ENCODE peak calls at places on chromosome 22, in five cellular contexts. F, O, N, G and P are unnamed samples.

GRCh38 chr22:17672417-17672991 is 33.9 kb downstream of the BCL2L13 start:
- DNase-seq in F (no peak), G (no peak), O (no peak), N (no peak), P (no peak)

GRCh38 chr22:23396362-23397007 is 183.6 kb downstream of the IGLL1 start:
- DNase-seq in F (peak), O (no peak), N (no peak), G (no peak), P (no peak)

GRCh38 chr22:20750461-20751184 is 23.3 kb upstream of the SERPIND1 start:
- DNase-seq in G (no peak), N (peak), F (peak), O (peak), P (no peak)

GRCh38 chr22:24156146-24156914 is 25.0 kb upstream of the SUSD2 start:
- DNase-seq in O (no peak), G (peak), F (no peak), N (peak), P (peak)

GRCh38 chr22:29702931-29703594 is 16.7 kb upstream of the CABP7 start:
- DNase-seq in F (no peak), G (no peak), N (peak), O (no peak), P (no peak)

GRCh38 chr22:45925811-45926351 is 51.1 kb downstream of the WNT7B start:
- DNase-seq in O (no peak), G (no peak), F (no peak), N (no peak), P (no peak)

GRCh38 chr22:39221999-39222686 is 22.6 kb downstream of the PDGFB start:
- DNase-seq in N (no peak), G (no peak), O (no peak), F (peak), P (no peak)

GRCh38 chr22:39220897-39221850 is 23.6 kb downstream of the PDGFB start:
- DNase-seq in O (no peak), F (peak), G (no peak), N (no peak), P (no peak)

GRCh38 chr22:48405741-48406140 is 1421.9 kb downstream of the BRD1 start:
- DNase-seq in G (no peak), F (no peak), N (no peak), O (no peak), P (no peak)

GRCh38 chr22:29258407-29259252 is 9.2 kb downstream of the RHBDD3 start:
- DNase-seq in F (no peak), O (no peak), N (no peak), G (no peak), P (no peak)

GRCh38 chr22:28112548-28113043 is 193.5 kb upstream of the PITPNB start:
- DNase-seq in N (peak), O (peak), G (no peak), F (no peak), P (no peak)

GRCh38 chr22:37249946-37250345 is 5.9 kb upstream of the RAC2 start:
- DNase-seq in O (no peak), N (no peak), F (peak), G (no peak), P (no peak)

GRCh38 chr22:20001082-20001638 is 15.5 kb downstream of the ARVCF start:
- DNase-seq in F (peak), O (no peak), N (peak), G (no peak), P (no peak)

GRCh38 chr22:49307071-49307830 is 520.4 kb downstream of the BRD1 start:
- DNase-seq in O (no peak), N (no peak), G (no peak), F (peak), P (no peak)

GRCh38 chr22:19959587-19960490 is 18.2 kb upstream of the TXNRD2 start:
- DNase-seq in N (no peak), O (peak), F (no peak), G (no peak), P (no peak)

GRCh38 chr22:40792451-40792850 is 26.7 kb downstream of the SLC25A17 start:
- DNase-seq in O (no peak), F (no peak), G (no peak), N (no peak), P (no peak)

GRCh38 chr22:31637938-31638618 is 23.9 kb downstream of the PISD start:
- DNase-seq in O (no peak), N (peak), G (no peak), F (peak), P (no peak)

GRCh38 chr22:22759889-22760546 is 115.6 kb downstream of the GGTLC2 start:
- DNase-seq in F (no peak), G (no peak), O (no peak), N (no peak), P (no peak)

GRCh38 chr22:26182723-26183122 is 13.5 kb downstream of the SEZ6L start:
- DNase-seq in O (no peak), N (no peak), F (no peak), G (no peak), P (no peak)

GRCh38 chr22:28923826-28924732 is 40.7 kb downstream of the ZNRF3 start:
- DNase-seq in G (no peak), O (peak), N (no peak), F (no peak), P (no peak)

GRCh38 chr22:29706493-29706892 is 13.3 kb upstream of the CABP7 start:
- DNase-seq in F (no peak), O (no peak), N (no peak), G (no peak), P (peak)